ENCODE peak calls at places on chromosomes 6 and 20, in six cellular contexts. X, G, A, J, S and Y are unnamed samples. For H3K27me3, the result is how much of the 10 kb centered on the place peaks cover.

GRCh38 chr6:5081955-5082354 is 3.2 kb upstream of the PPP1R3G start:
- DNase-seq in A (peak), G (no peak), S (no peak), X (no peak), J (no peak), Y (no peak)

GRCh38 chr6:81816387-81816786 is 63.9 kb upstream of the TENT5A start:
- DNase-seq in A (no peak), G (no peak), J (no peak), S (no peak), X (no peak), Y (peak)

GRCh38 chr6:3805448-3806123 is 43.6 kb upstream of the FAM50B start:
- DNase-seq in S (no peak), J (no peak), X (no peak), A (peak), G (no peak), Y (peak)

GRCh38 chr20:20327756-20328155 is 40.1 kb upstream of the INSM1 start:
- DNase-seq in S (no peak), A (peak), G (no peak), X (no peak), J (no peak), Y (no peak)

GRCh38 chr6:119078449-119079287 is at the start of gene FAM184A:
- DNase-seq in J (peak), X (peak), A (peak), G (peak), S (peak), Y (peak)

GRCh38 chr6:40788661-40789111 is 201.5 kb upstream of the LRFN2 start:
- DNase-seq in G (no peak), A (no peak), X (no peak), J (no peak), S (no peak), Y (no peak)

GRCh38 chr6:43910638-43911353 is 140.8 kb downstream of the VEGFA start:
- DNase-seq in S (no peak), A (peak), J (no peak), X (no peak), G (no peak), Y (peak)

GRCh38 chr6:80338201-80338836 is 231.8 kb downstream of the BCKDHB start:
- DNase-seq in J (peak), X (peak), G (peak), S (peak), A (peak), Y (peak)

GRCh38 chr6:123803862-123804681 is at the start of gene NKAIN2:
- DNase-seq in A (no peak), J (peak), X (peak), S (no peak), G (peak), Y (peak)

GRCh38 chr6:43268348-43268685 is 25.0 kb downstream of the TTBK1 start:
- DNase-seq in A (no peak), J (no peak), S (no peak), X (no peak), G (no peak), Y (no peak)

GRCh38 chr6:139251377-139252017 is 40.3 kb downstream of the TXLNB start:
- DNase-seq in S (no peak), J (no peak), X (no peak), A (no peak), G (no peak), Y (peak)

GRCh38 chr6:2522521-2522920 is 228.2 kb downstream of the MYLK4 start:
- DNase-seq in G (no peak), X (no peak), S (no peak), J (no peak), A (peak), Y (no peak)

GRCh38 chr20:17511401-17511800 is 19.8 kb downstream of the BFSP1 start:
- DNase-seq in S (no peak), X (no peak), A (no peak), J (no peak), G (no peak), Y (no peak)

GRCh38 chr6:35259946-35260626 is 551 bp downstream of the ZNF76 start:
- DNase-seq in S (peak), J (peak), A (peak), G (peak), X (peak), Y (no peak)

GRCh38 chr20:50824137-50824536 is 29.3 kb downstream of the BCAS4 start:
- DNase-seq in S (no peak), G (no peak), J (no peak), X (no peak), A (peak), Y (peak)

GRCh38 chr20:33647603-33648395 is 14.3 kb upstream of the C20orf144 start:
- DNase-seq in X (no peak), J (no peak), A (peak), S (no peak), G (no peak), Y (no peak)

GRCh38 chr6:34237316-34237721 is 646 bp downstream of the HMGA1 start:
- DNase-seq in A (no peak), S (no peak), G (no peak), X (no peak), J (no peak), Y (no peak)

GRCh38 chr6:47096233-47096887 is 54.2 kb upstream of the ADGRF1 start:
- DNase-seq in J (no peak), X (no peak), G (no peak), A (no peak), S (no peak), Y (peak)

GRCh38 chr20:59972037-59972801 is 14.0 kb downstream of the CDH26 start:
- DNase-seq in G (no peak), J (no peak), A (no peak), S (no peak), X (no peak), Y (no peak)

GRCh38 chr6:156985309-156985708 is 208.1 kb downstream of the ARID1B start:
- DNase-seq in A (no peak), S (no peak), X (no peak), J (no peak), G (no peak), Y (no peak)

GRCh38 chr20:3673551-3674070 is 8.2 kb downstream of the ADAM33 start:
- DNase-seq in J (no peak), X (no peak), A (no peak), G (no peak), S (no peak), Y (no peak)

GRCh38 chr20:49882171-49882970 is 33.0 kb downstream of the SPATA2 start:
- DNase-seq in G (no peak), X (no peak), A (no peak), S (no peak), J (no peak), Y (no peak)

GRCh38 chr6:148507774-148508173 is 165.1 kb downstream of the SASH1 start:
- DNase-seq in G (no peak), X (no peak), A (peak), J (no peak), S (no peak), Y (peak)

GRCh38 chr6:12483712-12484111 is 193.6 kb downstream of the EDN1 start:
- DNase-seq in X (no peak), G (no peak), S (peak), A (peak), J (no peak), Y (peak)

GRCh38 chr6:123127807-123128206 is 131.8 kb downstream of the CLVS2 start:
- DNase-seq in G (no peak), X (no peak), A (no peak), S (no peak), J (no peak), Y (no peak)

GRCh38 chr20:462199-462991 is at the start of gene TBC1D20:
- DNase-seq in S (peak), A (peak), J (peak), X (peak), G (peak), Y (peak)

GRCh38 chr6:30091577-30092381 is 16.2 kb upstream of the RNF39 start:
- DNase-seq in S (peak), A (peak), X (peak), J (no peak), G (no peak), Y (peak)

DNA sequence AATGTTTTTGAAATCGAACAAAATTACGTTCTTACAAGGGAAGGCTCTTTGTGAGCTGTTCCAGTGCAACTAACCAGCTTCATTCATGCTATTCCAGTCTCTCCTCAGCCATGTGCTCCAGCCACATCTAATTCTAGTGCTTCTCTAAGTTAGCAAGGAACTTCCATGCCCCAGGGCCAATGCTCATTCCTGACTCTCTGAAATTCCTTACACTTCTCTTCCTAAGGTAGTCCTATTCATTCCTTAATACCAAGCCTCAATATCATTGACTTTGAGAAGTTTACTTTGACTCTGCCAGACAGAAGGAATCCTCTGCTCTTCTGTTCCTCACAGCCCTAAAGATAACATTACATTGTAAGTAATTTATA is 135.7 kb upstream of the BACH2 start:
- DNase-seq in G (no peak), J (no peak), S (peak), A (no peak), X (no peak), Y (no peak)
- H2AK5ac ChIP-seq in G (no peak), J (no peak), S (no peak), A (no peak), X (no peak), Y (no peak)

DNA sequence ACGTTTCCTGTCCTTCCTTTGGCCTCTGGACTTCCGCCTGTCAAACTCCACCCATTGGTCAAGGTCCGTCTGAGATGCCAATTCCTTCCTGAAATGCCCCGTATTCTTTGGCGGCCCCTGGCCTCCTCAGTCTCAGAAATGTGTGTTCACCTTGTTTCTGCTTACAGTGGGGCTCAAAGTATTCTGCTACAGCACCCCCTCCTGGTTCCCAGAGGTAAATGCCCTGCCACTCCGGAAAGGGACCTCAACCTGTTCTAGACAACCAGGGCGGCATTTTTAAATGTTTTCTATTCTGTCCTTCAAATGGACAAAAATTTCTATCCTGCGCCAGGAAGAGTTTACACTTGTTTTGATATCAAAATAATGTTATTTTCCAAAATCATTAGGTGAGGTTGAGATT is 12.1 kb upstream of the PAX1 start:
- DNase-seq in S (peak), G (peak), A (no peak), X (peak), J (no peak), Y (no peak)
- H3K27me3 ChIP-seq in S (under half), G (under half), A (under half), X (under half), J (under half), Y (under half)

DNA sequence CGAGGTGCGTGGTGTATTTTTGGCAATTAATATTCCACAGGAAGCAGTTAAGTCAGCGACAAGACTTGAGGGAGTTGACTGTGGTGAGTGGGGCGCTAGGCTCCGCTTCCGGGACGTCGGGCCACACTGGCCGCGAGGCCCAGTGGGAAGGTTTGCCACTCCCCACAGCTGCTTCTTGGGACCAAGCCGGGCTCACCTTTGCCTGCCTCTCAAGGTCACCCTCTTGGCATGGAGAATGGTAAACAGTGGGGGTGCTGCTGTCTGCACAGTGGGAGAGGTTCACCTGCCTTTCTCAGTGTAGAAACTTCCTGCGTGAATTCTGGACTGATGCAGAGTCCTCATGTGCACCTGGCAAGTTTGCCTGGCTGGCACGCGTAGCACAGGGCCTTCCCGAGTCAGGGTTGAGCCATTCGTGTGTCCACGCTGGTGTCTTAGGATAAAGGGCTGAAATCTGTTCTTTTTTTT is 6.4 kb downstream of the OSBPL2 start:
- DNase-seq in X (no peak), G (no peak), J (no peak), A (no peak), S (no peak), Y (no peak)
- H3K14ac ChIP-seq in X (no peak), G (no peak), J (no peak), A (no peak), S (no peak), Y (no peak)

GRCh38 chr6:31666337-31666960 is 569 bp downstream of the CSNK2B start:
- DNase-seq in G (no peak), S (no peak), X (no peak), A (peak), J (no peak), Y (peak)
- H2AK5ac ChIP-seq in G (no peak), S (peak), X (no peak), A (peak), J (peak), Y (peak)